ENCODE peak calls at places on chromosomes 11 and 22, in four cellular contexts. One of them, this sample, is unnamed.

GRCh38 chr11:60790726-60791125 is 5.6 kb downstream of the MS4A10 start:
- DNase-seq in progenitor cell of endocrine pancreas: no peak
- DNase-seq in fibroblast of mammary gland: no peak
- DNase-seq in activated CD8-positive, alpha-beta memory T cell treated with anti-CD3 and anti-CD28 coated beads, Interleukin-2, amount 50 U/mL, for 48 hours: no peak
- DNase-seq in this sample: no peak

GRCh38 chr11:10349281-10349665 is 44.4 kb downstream of the ADM start:
- DNase-seq in progenitor cell of endocrine pancreas: no peak
- DNase-seq in fibroblast of mammary gland: no peak
- DNase-seq in activated CD8-positive, alpha-beta memory T cell treated with anti-CD3 and anti-CD28 coated beads, Interleukin-2, amount 50 U/mL, for 48 hours: no peak
- DNase-seq in this sample: no peak

GRCh38 chr11:83068573-83068972 is 3.1 kb downstream of the RAB30 start:
- DNase-seq in progenitor cell of endocrine pancreas: no peak
- DNase-seq in fibroblast of mammary gland: no peak
- DNase-seq in activated CD8-positive, alpha-beta memory T cell treated with anti-CD3 and anti-CD28 coated beads, Interleukin-2, amount 50 U/mL, for 48 hours: no peak
- DNase-seq in this sample: no peak

GRCh38 chr11:20448838-20449237 is 61.3 kb downstream of the PRMT3 start:
- DNase-seq in progenitor cell of endocrine pancreas: no peak
- DNase-seq in fibroblast of mammary gland: no peak
- DNase-seq in activated CD8-positive, alpha-beta memory T cell treated with anti-CD3 and anti-CD28 coated beads, Interleukin-2, amount 50 U/mL, for 48 hours: no peak
- DNase-seq in this sample: no peak

GRCh38 chr22:22595001-22595835 is 36.2 kb upstream of the PRAME start:
- DNase-seq in progenitor cell of endocrine pancreas: no peak
- DNase-seq in fibroblast of mammary gland: no peak
- DNase-seq in activated CD8-positive, alpha-beta memory T cell treated with anti-CD3 and anti-CD28 coated beads, Interleukin-2, amount 50 U/mL, for 48 hours: no peak
- DNase-seq in this sample: no peak

GRCh38 chr11:127454856-127455255 is 454.3 kb upstream of the KIRREL3 start:
- DNase-seq in progenitor cell of endocrine pancreas: no peak
- DNase-seq in fibroblast of mammary gland: no peak
- DNase-seq in activated CD8-positive, alpha-beta memory T cell treated with anti-CD3 and anti-CD28 coated beads, Interleukin-2, amount 50 U/mL, for 48 hours: no peak
- DNase-seq in this sample: no peak

GRCh38 chr22:40621309-40622151 is 15.0 kb downstream of the MRTFA start:
- DNase-seq in progenitor cell of endocrine pancreas: no peak
- DNase-seq in fibroblast of mammary gland: no peak
- DNase-seq in activated CD8-positive, alpha-beta memory T cell treated with anti-CD3 and anti-CD28 coated beads, Interleukin-2, amount 50 U/mL, for 48 hours: no peak
- DNase-seq in this sample: no peak

GRCh38 chr11:17750817-17751165 is 16.2 kb downstream of the KCNC1 start:
- DNase-seq in progenitor cell of endocrine pancreas: no peak
- DNase-seq in fibroblast of mammary gland: no peak
- DNase-seq in activated CD8-positive, alpha-beta memory T cell treated with anti-CD3 and anti-CD28 coated beads, Interleukin-2, amount 50 U/mL, for 48 hours: no peak
- DNase-seq in this sample: no peak

GRCh38 chr11:134592391-134592990 is 180.4 kb upstream of the B3GAT1 start:
- DNase-seq in progenitor cell of endocrine pancreas: peak
- DNase-seq in fibroblast of mammary gland: peak
- DNase-seq in activated CD8-positive, alpha-beta memory T cell treated with anti-CD3 and anti-CD28 coated beads, Interleukin-2, amount 50 U/mL, for 48 hours: peak
- DNase-seq in this sample: no peak

GRCh38 chr22:50506611-50507420 is 686 bp downstream of the LMF2 start:
- DNase-seq in progenitor cell of endocrine pancreas: no peak
- DNase-seq in fibroblast of mammary gland: no peak
- DNase-seq in activated CD8-positive, alpha-beta memory T cell treated with anti-CD3 and anti-CD28 coated beads, Interleukin-2, amount 50 U/mL, for 48 hours: no peak
- DNase-seq in this sample: no peak

GRCh38 chr11:40118026-40118425 is 1341.4 kb downstream of the LRRC4C start:
- DNase-seq in progenitor cell of endocrine pancreas: no peak
- DNase-seq in fibroblast of mammary gland: no peak
- DNase-seq in activated CD8-positive, alpha-beta memory T cell treated with anti-CD3 and anti-CD28 coated beads, Interleukin-2, amount 50 U/mL, for 48 hours: no peak
- DNase-seq in this sample: no peak

GRCh38 chr11:35141034-35141433 is 2.1 kb downstream of the CD44 start:
- DNase-seq in progenitor cell of endocrine pancreas: no peak
- DNase-seq in fibroblast of mammary gland: no peak
- DNase-seq in activated CD8-positive, alpha-beta memory T cell treated with anti-CD3 and anti-CD28 coated beads, Interleukin-2, amount 50 U/mL, for 48 hours: no peak
- DNase-seq in this sample: no peak

GRCh38 chr11:100777118-100777517 is 90.0 kb downstream of the ARHGAP42 start:
- DNase-seq in progenitor cell of endocrine pancreas: no peak
- DNase-seq in fibroblast of mammary gland: no peak
- DNase-seq in activated CD8-positive, alpha-beta memory T cell treated with anti-CD3 and anti-CD28 coated beads, Interleukin-2, amount 50 U/mL, for 48 hours: no peak
- DNase-seq in this sample: no peak

GRCh38 chr11:70662691-70663098 is 264.4 kb downstream of the CTTN start:
- DNase-seq in progenitor cell of endocrine pancreas: no peak
- DNase-seq in fibroblast of mammary gland: no peak
- DNase-seq in activated CD8-positive, alpha-beta memory T cell treated with anti-CD3 and anti-CD28 coated beads, Interleukin-2, amount 50 U/mL, for 48 hours: no peak
- DNase-seq in this sample: no peak

GRCh38 chr11:95134491-95134890 is 44.8 kb downstream of the ENDOD1 start:
- DNase-seq in progenitor cell of endocrine pancreas: no peak
- DNase-seq in fibroblast of mammary gland: peak
- DNase-seq in activated CD8-positive, alpha-beta memory T cell treated with anti-CD3 and anti-CD28 coated beads, Interleukin-2, amount 50 U/mL, for 48 hours: no peak
- DNase-seq in this sample: no peak

GRCh38 chr11:133966924-133967598 is 10.3 kb upstream of the IGSF9B start:
- DNase-seq in progenitor cell of endocrine pancreas: no peak
- DNase-seq in fibroblast of mammary gland: no peak
- DNase-seq in activated CD8-positive, alpha-beta memory T cell treated with anti-CD3 and anti-CD28 coated beads, Interleukin-2, amount 50 U/mL, for 48 hours: peak
- DNase-seq in this sample: no peak

GRCh38 chr11:105935791-105936190 is 86.2 kb downstream of the MSANTD4 start:
- DNase-seq in progenitor cell of endocrine pancreas: no peak
- DNase-seq in fibroblast of mammary gland: peak
- DNase-seq in activated CD8-positive, alpha-beta memory T cell treated with anti-CD3 and anti-CD28 coated beads, Interleukin-2, amount 50 U/mL, for 48 hours: no peak
- DNase-seq in this sample: no peak

GRCh38 chr11:128061321-128061871 is 526.0 kb downstream of the ETS1 start:
- DNase-seq in progenitor cell of endocrine pancreas: no peak
- DNase-seq in fibroblast of mammary gland: peak
- DNase-seq in activated CD8-positive, alpha-beta memory T cell treated with anti-CD3 and anti-CD28 coated beads, Interleukin-2, amount 50 U/mL, for 48 hours: no peak
- DNase-seq in this sample: no peak

GRCh38 chr11:22459053-22459452 is 120.9 kb downstream of the SLC17A6 start:
- DNase-seq in progenitor cell of endocrine pancreas: no peak
- DNase-seq in fibroblast of mammary gland: peak
- DNase-seq in activated CD8-positive, alpha-beta memory T cell treated with anti-CD3 and anti-CD28 coated beads, Interleukin-2, amount 50 U/mL, for 48 hours: no peak
- DNase-seq in this sample: peak

GRCh38 chr22:38305481-38306448 is 11.5 kb downstream of the CSNK1E start:
- DNase-seq in progenitor cell of endocrine pancreas: no peak
- DNase-seq in fibroblast of mammary gland: peak
- DNase-seq in activated CD8-positive, alpha-beta memory T cell treated with anti-CD3 and anti-CD28 coated beads, Interleukin-2, amount 50 U/mL, for 48 hours: no peak
- DNase-seq in this sample: no peak

This sample was measured in SW 1271.